ENCODE peak calls at places on chromosomes 1 and 21, in six cellular contexts. J, F, A, H, L and B are unnamed samples. For H3K9me3 and H3K36me3, the result is how much of the 10 kb centered on the place peaks cover.

GRCh38 chr1:40662864-40663263 is 2.6 kb downstream of the RIMS3 start:
- DNase-seq in J (no peak), F (no peak), A (no peak), H (no peak), L (no peak), B (no peak)

GRCh38 chr1:26799479-26800133 is 11.9 kb downstream of the PIGV start:
- DNase-seq in J (peak), F (no peak), A (peak), H (no peak), L (no peak), B (no peak)

GRCh38 chr1:181443231-181443853 is 40.0 kb upstream of the CACNA1E start:
- DNase-seq in J (no peak), F (no peak), A (no peak), H (no peak), L (no peak), B (no peak)

GRCh38 chr21:42461881-42462877 is 33.8 kb downstream of the RSPH1 start:
- DNase-seq in J (no peak), F (no peak), A (no peak), H (no peak), L (no peak), B (no peak)

GRCh38 chr1:154583691-154584212 is 16.2 kb downstream of the CHRNB2 start:
- DNase-seq in J (no peak), F (no peak), A (no peak), H (no peak), L (no peak), B (no peak)

GRCh38 chr1:175131100-175131499 is 61.5 kb downstream of the KIAA0040 start:
- DNase-seq in J (no peak), F (no peak), A (peak), H (no peak), L (no peak), B (no peak)

GRCh38 chr1:11152755-11153154 is 36.4 kb upstream of the ANGPTL7 start:
- DNase-seq in J (no peak), F (no peak), A (no peak), H (no peak), L (no peak), B (no peak)

GRCh38 chr1:5721634-5722215 is 270.5 kb downstream of the NPHP4 start:
- DNase-seq in J (no peak), F (no peak), A (no peak), H (no peak), L (no peak), B (no peak)

GRCh38 chr1:44318097-44319088 is 36.7 kb downstream of the ERI3 start:
- DNase-seq in J (no peak), F (peak), A (peak), H (peak), L (no peak), B (peak)

GRCh38 chr1:156502396-156502748 is 1.8 kb upstream of the MEF2D start:
- DNase-seq in J (no peak), F (no peak), A (no peak), H (no peak), L (no peak), B (no peak)

GRCh38 chr1:171841050-171841910 is at the start of gene DNM3:
- DNase-seq in J (peak), F (peak), A (peak), H (peak), L (peak), B (peak)

GRCh38 chr1:114010433-114011184 is 31.3 kb downstream of the OLFML3 start:
- DNase-seq in J (no peak), F (no peak), A (no peak), H (no peak), L (no peak), B (no peak)

GRCh38 chr1:118812555-118812954 is 175.6 kb downstream of the TBX15 start:
- DNase-seq in J (no peak), F (no peak), A (no peak), H (no peak), L (no peak), B (no peak)

GRCh38 chr1:47972864-47973437 is 24.2 kb downstream of the TRABD2B start:
- DNase-seq in J (no peak), F (no peak), A (no peak), H (no peak), L (no peak), B (peak)

GRCh38 chr1:239361403-239361802 is 25.0 kb upstream of the CHRM3 start:
- DNase-seq in J (no peak), F (no peak), A (peak), H (no peak), L (no peak), B (no peak)

GRCh38 chr21:26966978-26967913 is at the start of gene ADAMTS5:
- DNase-seq in J (peak), F (no peak), A (peak), H (no peak), L (no peak), B (peak)

GRCh38 chr1:24900985-24901781 is 28.9 kb downstream of the RUNX3 start:
- DNase-seq in J (no peak), F (no peak), A (no peak), H (no peak), L (no peak), B (no peak)

GRCh38 chr21:37582613-37583012 is 216.0 kb downstream of the DYRK1A start:
- DNase-seq in J (no peak), F (no peak), A (peak), H (no peak), L (no peak), B (peak)

GRCh38 chr1:231691618-231692259 is 65.1 kb downstream of the DISC1 start:
- DNase-seq in J (no peak), F (no peak), A (peak), H (no peak), L (no peak), B (peak)

GRCh38 chr1:203906932-203907331 is 45.5 kb downstream of the SNRPE start:
- DNase-seq in J (no peak), F (no peak), A (peak), H (no peak), L (no peak), B (no peak)

GRCh38 chr1:42439940-42440339 is 15.9 kb downstream of the ZMYND12 start:
- DNase-seq in J (no peak), F (no peak), A (peak), H (no peak), L (no peak), B (no peak)

GRCh38 chr1:62435231-62436038 is 1.4 kb upstream of the USP1 start:
- DNase-seq in J (peak), F (no peak), A (no peak), H (no peak), L (no peak), B (no peak)

GRCh38 chr1:182446033-182446669 is 3.8 kb upstream of the RGSL1 start:
- DNase-seq in J (no peak), F (peak), A (peak), H (no peak), L (no peak), B (peak)

GRCh38 chr1:224700915-224701531 is 84.9 kb downstream of the CNIH3 start:
- DNase-seq in J (no peak), F (no peak), A (no peak), H (no peak), L (no peak), B (peak)

GRCh38 chr1:56923207-56923606 is 42.6 kb downstream of the C8B start:
- DNase-seq in J (no peak), F (no peak), A (no peak), H (no peak), L (no peak), B (no peak)

GRCh38 chr1:201143726-201144635 is 10.3 kb downstream of the TMEM9 start:
- DNase-seq in J (no peak), F (no peak), A (no peak), H (no peak), L (no peak), B (no peak)

GRCh38 chr1:236673284-236673919 is 12.9 kb upstream of the ACTN2 start:
- DNase-seq in J (no peak), F (no peak), A (peak), H (no peak), L (no peak), B (no peak)

GRCh38 chr1:41811978-41812852 is 106.5 kb downstream of the HIVEP3 start:
- DNase-seq in J (peak), F (peak), A (peak), H (no peak), L (no peak), B (peak)

GRCh38 chr1:209576798-209577197 is 6.7 kb upstream of the CAMK1G start:
- DNase-seq in J (peak), F (peak), A (peak), H (peak), L (peak), B (peak)

GRCh38 chr1:56073614-56074356 is 505.6 kb downstream of the PLPP3 start:
- DNase-seq in J (peak), F (no peak), A (peak), H (no peak), L (peak), B (no peak)

GRCh38 chr1:201430790-201431189 is 9.3 kb upstream of the TNNI1 start:
- DNase-seq in J (no peak), F (no peak), A (no peak), H (no peak), L (no peak), B (no peak)

GRCh38 chr1:209787551-209787950 is 3.2 kb upstream of the C1orf74 start:
- DNase-seq in J (no peak), F (no peak), A (no peak), H (no peak), L (no peak), B (no peak)

GRCh38 chr21:40115775-40116174 is 248.5 kb downstream of the PCP4 start:
- DNase-seq in J (no peak), F (no peak), A (no peak), H (no peak), L (no peak), B (no peak)

GRCh38 chr1:23424171-23424959 is at the start of gene TCEA3:
- DNase-seq in J (peak), F (no peak), A (peak), H (peak), L (no peak), B (peak)

GRCh38 chr1:78225153-78225552 is 179.4 kb downstream of the GIPC2 start:
- DNase-seq in J (no peak), F (no peak), A (peak), H (no peak), L (no peak), B (peak)

GRCh38 chr1:41586230-41586629 is 101.7 kb upstream of the EDN2 start:
- DNase-seq in J (no peak), F (no peak), A (no peak), H (no peak), L (no peak), B (no peak)

GRCh38 chr21:28608646-28609045 is 384.0 kb downstream of the LTN1 start:
- DNase-seq in J (no peak), F (no peak), A (no peak), H (no peak), L (no peak), B (no peak)

GRCh38 chr1:159925713-159926066 is 383 bp upstream of the TAGLN2 start:
- DNase-seq in J (no peak), F (no peak), A (no peak), H (no peak), L (no peak), B (no peak)

GRCh38 chr1:87833158-87833557 is 504.5 kb downstream of the LMO4 start:
- DNase-seq in J (no peak), F (no peak), A (no peak), H (no peak), L (no peak), B (no peak)

GRCh38 chr21:7957713-7958064 is 2563.7 kb upstream of the TPTE start:
- DNase-seq in J (no peak), F (no peak), A (no peak), H (no peak), L (no peak), B (no peak)
- H3K9me3 ChIP-seq in J (under half), F (under half), A (half or more), H (half or more), L (under half), B (half or more)

GRCh38 chr21:35358008-35358407 is 308.9 kb upstream of the RUNX1 start:
- DNase-seq in J (no peak), F (no peak), A (no peak), H (no peak), L (no peak), B (no peak)
- H3K4me3 ChIP-seq in J (no peak), F (no peak), A (peak), H (no peak), L (no peak), B (no peak)

GRCh38 chr1:235149824-235150223 is 11.2 kb downstream of the RBM34 start:
- DNase-seq in J (no peak), F (no peak), A (no peak), H (no peak), L (no peak), B (no peak)

GRCh38 chr1:235151033-235151432 is 10.0 kb downstream of the RBM34 start:
- DNase-seq in J (no peak), F (no peak), A (no peak), H (no peak), L (no peak), B (no peak)

GRCh38 chr1:235156265-235156664 is 4.8 kb downstream of the RBM34 start:
- DNase-seq in J (no peak), F (no peak), A (no peak), H (no peak), L (no peak), B (no peak)

GRCh38 chr1:235156745-235157144 is 4.3 kb downstream of the RBM34 start:
- DNase-seq in J (no peak), F (no peak), A (no peak), H (no peak), L (no peak), B (no peak)

GRCh38 chr1:235152235-235152634 is 8.8 kb downstream of the RBM34 start:
- DNase-seq in J (no peak), F (no peak), A (no peak), H (no peak), L (no peak), B (no peak)
- H3K36me3 ChIP-seq in J (under half), F (half or more), A (half or more), H (under half), L (half or more), B (under half)

GRCh38 chr21:44413566-44414290 is 41.6 kb upstream of the LRRC3 start:
- DNase-seq in J (no peak), F (no peak), A (no peak), H (no peak), L (no peak), B (no peak)

GRCh38 chr21:44418108-44418875 is 37.0 kb upstream of the LRRC3 start:
- DNase-seq in J (no peak), F (no peak), A (no peak), H (no peak), L (no peak), B (no peak)

GRCh38 chr21:44414291-44415072 is 40.8 kb upstream of the LRRC3 start:
- DNase-seq in J (no peak), F (no peak), A (no peak), H (no peak), L (no peak), B (no peak)

GRCh38 chr21:44415073-44416025 is 40.0 kb upstream of the LRRC3 start:
- DNase-seq in J (no peak), F (no peak), A (no peak), H (no peak), L (no peak), B (peak)

GRCh38 chr21:44416193-44416592 is 39.1 kb upstream of the LRRC3 start:
- DNase-seq in J (no peak), F (no peak), A (no peak), H (no peak), L (no peak), B (no peak)
- H3K9me3 ChIP-seq in J (under half), F (under half), A (under half), H (under half), L (under half), B (under half)

GRCh38 chr1:85297538-85297854 is 21.1 kb upstream of the BCL10 start:
- DNase-seq in J (no peak), F (no peak), A (no peak), H (no peak), L (no peak), B (no peak)
- H3K4me3 ChIP-seq in J (no peak), F (no peak), A (peak), H (no peak), L (no peak), B (no peak)

GRCh38 chr1:53207726-53208125 is 11.1 kb downstream of the CPT2 start:
- DNase-seq in J (no peak), F (no peak), A (no peak), H (no peak), L (no peak), B (no peak)
- H3K36me3 ChIP-seq in J (under half), F (half or more), A (half or more), H (under half), L (half or more), B (under half)